ENCODE peak calls at places on chromosome X, in four cellular contexts. X is GM23248, Q is fibroblast of lung, S is colonic mucosa. L is an unnamed sample. For H3K4me1 and H3K36me3, the result is how much of the 10 kb centered on the place peaks cover.

GRCh38 chrX:130114141-130114561 is 3.9 kb upstream of the ELF4 start:
- DNase-seq in S (no peak), Q (peak), X (peak), L (no peak)

GRCh38 chrX:40104649-40105015 is 6.9 kb upstream of the BCOR start:
- DNase-seq in Q (peak), X (peak), S (peak), L (peak)

GRCh38 chrX:40012039-40012799 is 85.5 kb downstream of the BCOR start:
- DNase-seq in X (peak), Q (peak), S (peak), L (peak)

GRCh38 chrX:108699368-108699767 is 37.0 kb downstream of the IRS4 start:
- DNase-seq in Q (peak), X (peak), S (no peak), L (peak)

GRCh38 chrX:17817242-17817641 is 43.9 kb downstream of the RAI2 start:
- DNase-seq in X (peak), S (no peak), Q (no peak), L (no peak)

GRCh38 chrX:78650906-78651437 is 8.2 kb downstream of the RTL3 start:
- DNase-seq in Q (peak), X (peak), S (no peak), L (peak)

GRCh38 chrX:97806238-97806637 is 922.5 kb downstream of the RPA4 start:
- DNase-seq in S (no peak), X (peak), Q (peak), L (no peak)

GRCh38 chrX:16666541-16666940 is 16.6 kb downstream of the S100G start:
- DNase-seq in S (no peak), X (peak), Q (peak), L (peak)

GRCh38 chrX:69324851-69325250 is 159.6 kb upstream of the PJA1 start:
- DNase-seq in X (no peak), S (no peak), Q (no peak), L (no peak)

GRCh38 chrX:10007604-10008003 is 40.4 kb downstream of the CLDN34 start:
- DNase-seq in S (no peak), X (peak), Q (peak), L (peak)

GRCh38 chrX:101803451-101803850 is 128.4 kb downstream of the ZMAT1 start:
- DNase-seq in Q (peak), S (no peak), X (peak), L (peak)

GRCh38 chrX:119942831-119943184 is 743 bp downstream of the NKAP start:
- DNase-seq in S (no peak), X (peak), Q (peak), L (peak)

GRCh38 chrX:107014927-107015326 is 14.9 kb upstream of the MORC4 start:
- DNase-seq in Q (no peak), X (peak), S (no peak), L (peak)

GRCh38 chrX:104968241-104968640 is 252.3 kb downstream of the TEX13A start:
- DNase-seq in Q (no peak), X (no peak), S (no peak), L (no peak)
- H3K4me1 ChIP-seq in Q (under half), X (under half), S (under half), L (under half)

DNA sequence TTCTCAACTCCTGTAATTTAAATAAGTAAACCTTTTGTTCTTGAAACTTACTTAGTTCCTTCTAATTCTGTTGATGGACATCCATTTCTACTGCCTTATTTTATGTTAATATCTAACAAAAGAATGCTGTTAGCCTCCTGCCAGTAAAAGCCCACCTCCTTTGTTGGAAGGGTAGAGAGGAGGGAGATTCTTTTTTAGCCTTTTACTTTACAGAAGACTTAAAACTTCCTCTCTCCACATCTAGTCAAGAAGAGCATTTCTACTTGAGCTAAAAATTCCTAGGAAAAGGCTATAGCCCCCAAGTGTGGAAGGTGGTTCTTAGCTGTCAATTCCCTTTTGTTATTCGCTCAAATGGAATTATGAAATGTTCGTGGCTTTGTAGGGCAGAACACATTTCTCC is 118.7 kb downstream of the ZIC3 start:
- DNase-seq in X (no peak), Q (no peak), S (no peak), L (no peak)
- H3K36me3 ChIP-seq in X (under half), Q (under half), S (under half), L (under half)

GRCh38 chrX:153667931-153668396 is 5.6 kb downstream of the PNCK start:
- DNase-seq in Q (peak), X (peak), S (peak), L (peak)
- H3K9ac ChIP-seq in Q (no peak), X (no peak), S (no peak), L (no peak)

GRCh38 chrX:133987188-133987587 is 1.8 kb upstream of the GPC3 start:
- DNase-seq in Q (no peak), X (no peak), S (no peak), L (no peak)
- H3K4me1 ChIP-seq in Q (under half), X (under half), S (under half), L (under half)